ENCODE peak calls at places on chromosomes 1 and 21, in eight cellular contexts. One of them, this sample, is unnamed.
A peak's percentile ranks its signal among the peaks of the same experiment; 100 is the strongest.

GRCh38 chr1:16521288-16521583 is 7.2 kb upstream of the RNU1-1 start:
- DNase-seq in SHP77: no peak
- DNase-seq in activated CD8-positive, alpha-beta T cell treated with anti-CD3 and anti-CD28 coated beads, Interleukin-2, amount 10 ng/mL, durations not matched to agents 7 days and 5 days: no peak
- DNase-seq in stimulated activated CD8-positive, alpha-beta memory T cell treated with anti-CD3 and anti-CD28 coated beads, Interleukin-15, amount 100 ng/mL, for 4 hours: no peak
- DNase-seq in stimulated activated CD4-positive, alpha-beta T cell treated with anti-CD3 and anti-CD28 coated beads, Interleukin-12 subunit alpha, Interleukin-12 subunit beta, amount 100 ng/mL, for 48 hours: no peak
- DNase-seq in activated CD4-positive, alpha-beta T cell treated with anti-CD3 and anti-CD28 coated beads, Interleukin-2, amount 50 U/mL, for 1 hour: no peak
- DNase-seq in BJ: no peak
- DNase-seq in posterior vena cava: no peak
- DNase-seq in this sample: no peak

GRCh38 chr1:64745986-64746940 is 1.4 kb downstream of the RAVER2 start:
- DNase-seq in SHP77: no peak
- DNase-seq in activated CD8-positive, alpha-beta T cell treated with anti-CD3 and anti-CD28 coated beads, Interleukin-2, amount 10 ng/mL, durations not matched to agents 7 days and 5 days: no peak
- DNase-seq in stimulated activated CD8-positive, alpha-beta memory T cell treated with anti-CD3 and anti-CD28 coated beads, Interleukin-15, amount 100 ng/mL, for 4 hours: no peak
- DNase-seq in stimulated activated CD4-positive, alpha-beta T cell treated with anti-CD3 and anti-CD28 coated beads, Interleukin-12 subunit alpha, Interleukin-12 subunit beta, amount 100 ng/mL, for 48 hours: no peak
- DNase-seq in activated CD4-positive, alpha-beta T cell treated with anti-CD3 and anti-CD28 coated beads, Interleukin-2, amount 50 U/mL, for 1 hour: no peak
- DNase-seq in BJ: no peak
- DNase-seq in posterior vena cava: no peak
- DNase-seq in this sample: peak; percentile 17

GRCh38 chr1:62991152-62991551 is 207.2 kb downstream of the ATG4C start:
- DNase-seq in SHP77: no peak
- DNase-seq in activated CD8-positive, alpha-beta T cell treated with anti-CD3 and anti-CD28 coated beads, Interleukin-2, amount 10 ng/mL, durations not matched to agents 7 days and 5 days: no peak
- DNase-seq in stimulated activated CD8-positive, alpha-beta memory T cell treated with anti-CD3 and anti-CD28 coated beads, Interleukin-15, amount 100 ng/mL, for 4 hours: no peak
- DNase-seq in stimulated activated CD4-positive, alpha-beta T cell treated with anti-CD3 and anti-CD28 coated beads, Interleukin-12 subunit alpha, Interleukin-12 subunit beta, amount 100 ng/mL, for 48 hours: no peak
- DNase-seq in activated CD4-positive, alpha-beta T cell treated with anti-CD3 and anti-CD28 coated beads, Interleukin-2, amount 50 U/mL, for 1 hour: no peak
- DNase-seq in BJ: no peak
- DNase-seq in posterior vena cava: no peak
- DNase-seq in this sample: no peak

GRCh38 chr1:112686835-112687234 is 12.4 kb downstream of the MOV10 start:
- DNase-seq in SHP77: no peak
- DNase-seq in activated CD8-positive, alpha-beta T cell treated with anti-CD3 and anti-CD28 coated beads, Interleukin-2, amount 10 ng/mL, durations not matched to agents 7 days and 5 days: no peak
- DNase-seq in stimulated activated CD8-positive, alpha-beta memory T cell treated with anti-CD3 and anti-CD28 coated beads, Interleukin-15, amount 100 ng/mL, for 4 hours: no peak
- DNase-seq in stimulated activated CD4-positive, alpha-beta T cell treated with anti-CD3 and anti-CD28 coated beads, Interleukin-12 subunit alpha, Interleukin-12 subunit beta, amount 100 ng/mL, for 48 hours: no peak
- DNase-seq in activated CD4-positive, alpha-beta T cell treated with anti-CD3 and anti-CD28 coated beads, Interleukin-2, amount 50 U/mL, for 1 hour: no peak
- DNase-seq in BJ: no peak
- DNase-seq in posterior vena cava: no peak
- DNase-seq in this sample: no peak

GRCh38 chr1:65001238-65001792 is 35.0 kb upstream of the JAK1 start:
- DNase-seq in SHP77: no peak
- DNase-seq in activated CD8-positive, alpha-beta T cell treated with anti-CD3 and anti-CD28 coated beads, Interleukin-2, amount 10 ng/mL, durations not matched to agents 7 days and 5 days: peak; percentile 74
- DNase-seq in stimulated activated CD8-positive, alpha-beta memory T cell treated with anti-CD3 and anti-CD28 coated beads, Interleukin-15, amount 100 ng/mL, for 4 hours: peak; percentile 74
- DNase-seq in stimulated activated CD4-positive, alpha-beta T cell treated with anti-CD3 and anti-CD28 coated beads, Interleukin-12 subunit alpha, Interleukin-12 subunit beta, amount 100 ng/mL, for 48 hours: peak; percentile 64
- DNase-seq in activated CD4-positive, alpha-beta T cell treated with anti-CD3 and anti-CD28 coated beads, Interleukin-2, amount 50 U/mL, for 1 hour: peak; percentile 62
- DNase-seq in BJ: no peak
- DNase-seq in posterior vena cava: peak; percentile 97
- DNase-seq in this sample: no peak

GRCh38 chr21:44299085-44299457 is 782 bp upstream of the PFKL start:
- DNase-seq in SHP77: no peak
- DNase-seq in activated CD8-positive, alpha-beta T cell treated with anti-CD3 and anti-CD28 coated beads, Interleukin-2, amount 10 ng/mL, durations not matched to agents 7 days and 5 days: peak; percentile 51
- DNase-seq in stimulated activated CD8-positive, alpha-beta memory T cell treated with anti-CD3 and anti-CD28 coated beads, Interleukin-15, amount 100 ng/mL, for 4 hours: no peak
- DNase-seq in stimulated activated CD4-positive, alpha-beta T cell treated with anti-CD3 and anti-CD28 coated beads, Interleukin-12 subunit alpha, Interleukin-12 subunit beta, amount 100 ng/mL, for 48 hours: no peak
- DNase-seq in activated CD4-positive, alpha-beta T cell treated with anti-CD3 and anti-CD28 coated beads, Interleukin-2, amount 50 U/mL, for 1 hour: no peak
- DNase-seq in BJ: no peak
- DNase-seq in posterior vena cava: no peak
- DNase-seq in this sample: no peak

GRCh38 chr1:173302890-173303829 is 96.0 kb upstream of the TNFSF4 start:
- DNase-seq in SHP77: no peak
- DNase-seq in activated CD8-positive, alpha-beta T cell treated with anti-CD3 and anti-CD28 coated beads, Interleukin-2, amount 10 ng/mL, durations not matched to agents 7 days and 5 days: no peak
- DNase-seq in stimulated activated CD8-positive, alpha-beta memory T cell treated with anti-CD3 and anti-CD28 coated beads, Interleukin-15, amount 100 ng/mL, for 4 hours: no peak
- DNase-seq in stimulated activated CD4-positive, alpha-beta T cell treated with anti-CD3 and anti-CD28 coated beads, Interleukin-12 subunit alpha, Interleukin-12 subunit beta, amount 100 ng/mL, for 48 hours: no peak
- DNase-seq in activated CD4-positive, alpha-beta T cell treated with anti-CD3 and anti-CD28 coated beads, Interleukin-2, amount 50 U/mL, for 1 hour: no peak
- DNase-seq in BJ: no peak
- DNase-seq in posterior vena cava: no peak
- DNase-seq in this sample: no peak

GRCh38 chr1:87723193-87723592 is 394.5 kb downstream of the LMO4 start:
- DNase-seq in SHP77: no peak
- DNase-seq in activated CD8-positive, alpha-beta T cell treated with anti-CD3 and anti-CD28 coated beads, Interleukin-2, amount 10 ng/mL, durations not matched to agents 7 days and 5 days: no peak
- DNase-seq in stimulated activated CD8-positive, alpha-beta memory T cell treated with anti-CD3 and anti-CD28 coated beads, Interleukin-15, amount 100 ng/mL, for 4 hours: no peak
- DNase-seq in stimulated activated CD4-positive, alpha-beta T cell treated with anti-CD3 and anti-CD28 coated beads, Interleukin-12 subunit alpha, Interleukin-12 subunit beta, amount 100 ng/mL, for 48 hours: no peak
- DNase-seq in activated CD4-positive, alpha-beta T cell treated with anti-CD3 and anti-CD28 coated beads, Interleukin-2, amount 50 U/mL, for 1 hour: no peak
- DNase-seq in BJ: no peak
- DNase-seq in posterior vena cava: no peak
- DNase-seq in this sample: no peak

GRCh38 chr1:17573518-17574041 is 34.1 kb downstream of the ARHGEF10L start:
- DNase-seq in SHP77: no peak
- DNase-seq in activated CD8-positive, alpha-beta T cell treated with anti-CD3 and anti-CD28 coated beads, Interleukin-2, amount 10 ng/mL, durations not matched to agents 7 days and 5 days: no peak
- DNase-seq in stimulated activated CD8-positive, alpha-beta memory T cell treated with anti-CD3 and anti-CD28 coated beads, Interleukin-15, amount 100 ng/mL, for 4 hours: no peak
- DNase-seq in stimulated activated CD4-positive, alpha-beta T cell treated with anti-CD3 and anti-CD28 coated beads, Interleukin-12 subunit alpha, Interleukin-12 subunit beta, amount 100 ng/mL, for 48 hours: no peak
- DNase-seq in activated CD4-positive, alpha-beta T cell treated with anti-CD3 and anti-CD28 coated beads, Interleukin-2, amount 50 U/mL, for 1 hour: no peak
- DNase-seq in BJ: no peak
- DNase-seq in posterior vena cava: no peak
- DNase-seq in this sample: no peak

GRCh38 chr1:12078938-12079861 is 16.1 kb downstream of the TNFRSF8 start:
- DNase-seq in SHP77: peak; percentile 9
- DNase-seq in activated CD8-positive, alpha-beta T cell treated with anti-CD3 and anti-CD28 coated beads, Interleukin-2, amount 10 ng/mL, durations not matched to agents 7 days and 5 days: peak; percentile 55
- DNase-seq in stimulated activated CD8-positive, alpha-beta memory T cell treated with anti-CD3 and anti-CD28 coated beads, Interleukin-15, amount 100 ng/mL, for 4 hours: no peak
- DNase-seq in stimulated activated CD4-positive, alpha-beta T cell treated with anti-CD3 and anti-CD28 coated beads, Interleukin-12 subunit alpha, Interleukin-12 subunit beta, amount 100 ng/mL, for 48 hours: no peak
- DNase-seq in activated CD4-positive, alpha-beta T cell treated with anti-CD3 and anti-CD28 coated beads, Interleukin-2, amount 50 U/mL, for 1 hour: peak; percentile 28
- DNase-seq in BJ: no peak
- DNase-seq in posterior vena cava: peak; percentile 55
- DNase-seq in this sample: peak; percentile 66

GRCh38 chr1:117070124-117070523 is 10.0 kb downstream of the TTF2 start:
- DNase-seq in SHP77: no peak
- DNase-seq in activated CD8-positive, alpha-beta T cell treated with anti-CD3 and anti-CD28 coated beads, Interleukin-2, amount 10 ng/mL, durations not matched to agents 7 days and 5 days: no peak
- DNase-seq in stimulated activated CD8-positive, alpha-beta memory T cell treated with anti-CD3 and anti-CD28 coated beads, Interleukin-15, amount 100 ng/mL, for 4 hours: no peak
- DNase-seq in stimulated activated CD4-positive, alpha-beta T cell treated with anti-CD3 and anti-CD28 coated beads, Interleukin-12 subunit alpha, Interleukin-12 subunit beta, amount 100 ng/mL, for 48 hours: no peak
- DNase-seq in activated CD4-positive, alpha-beta T cell treated with anti-CD3 and anti-CD28 coated beads, Interleukin-2, amount 50 U/mL, for 1 hour: no peak
- DNase-seq in BJ: no peak
- DNase-seq in posterior vena cava: no peak
- DNase-seq in this sample: no peak

GRCh38 chr1:195897072-195897471 is 711.2 kb downstream of the KCNT2 start:
- DNase-seq in SHP77: no peak
- DNase-seq in activated CD8-positive, alpha-beta T cell treated with anti-CD3 and anti-CD28 coated beads, Interleukin-2, amount 10 ng/mL, durations not matched to agents 7 days and 5 days: no peak
- DNase-seq in stimulated activated CD8-positive, alpha-beta memory T cell treated with anti-CD3 and anti-CD28 coated beads, Interleukin-15, amount 100 ng/mL, for 4 hours: no peak
- DNase-seq in stimulated activated CD4-positive, alpha-beta T cell treated with anti-CD3 and anti-CD28 coated beads, Interleukin-12 subunit alpha, Interleukin-12 subunit beta, amount 100 ng/mL, for 48 hours: no peak
- DNase-seq in activated CD4-positive, alpha-beta T cell treated with anti-CD3 and anti-CD28 coated beads, Interleukin-2, amount 50 U/mL, for 1 hour: no peak
- DNase-seq in BJ: no peak
- DNase-seq in posterior vena cava: no peak
- DNase-seq in this sample: no peak

GRCh38 chr1:228416217-228416971 is at the start of gene TRIM17:
- DNase-seq in SHP77: no peak
- DNase-seq in activated CD8-positive, alpha-beta T cell treated with anti-CD3 and anti-CD28 coated beads, Interleukin-2, amount 10 ng/mL, durations not matched to agents 7 days and 5 days: peak; percentile 61
- DNase-seq in stimulated activated CD8-positive, alpha-beta memory T cell treated with anti-CD3 and anti-CD28 coated beads, Interleukin-15, amount 100 ng/mL, for 4 hours: no peak
- DNase-seq in stimulated activated CD4-positive, alpha-beta T cell treated with anti-CD3 and anti-CD28 coated beads, Interleukin-12 subunit alpha, Interleukin-12 subunit beta, amount 100 ng/mL, for 48 hours: peak; percentile 11
- DNase-seq in activated CD4-positive, alpha-beta T cell treated with anti-CD3 and anti-CD28 coated beads, Interleukin-2, amount 50 U/mL, for 1 hour: peak; percentile 40
- DNase-seq in BJ: no peak
- DNase-seq in posterior vena cava: peak; percentile 79
- DNase-seq in this sample: no peak

GRCh38 chr1:117059334-117059677 is 820 bp upstream of the TTF2 start:
- DNase-seq in SHP77: peak; percentile 74
- DNase-seq in activated CD8-positive, alpha-beta T cell treated with anti-CD3 and anti-CD28 coated beads, Interleukin-2, amount 10 ng/mL, durations not matched to agents 7 days and 5 days: peak; percentile 89
- DNase-seq in stimulated activated CD8-positive, alpha-beta memory T cell treated with anti-CD3 and anti-CD28 coated beads, Interleukin-15, amount 100 ng/mL, for 4 hours: peak; percentile 36
- DNase-seq in stimulated activated CD4-positive, alpha-beta T cell treated with anti-CD3 and anti-CD28 coated beads, Interleukin-12 subunit alpha, Interleukin-12 subunit beta, amount 100 ng/mL, for 48 hours: peak; percentile 54
- DNase-seq in activated CD4-positive, alpha-beta T cell treated with anti-CD3 and anti-CD28 coated beads, Interleukin-2, amount 50 U/mL, for 1 hour: peak; percentile 62
- DNase-seq in BJ: no peak
- DNase-seq in posterior vena cava: no peak
- DNase-seq in this sample: no peak

GRCh38 chr1:24720152-24720551 is 25.1 kb upstream of the CLIC4 start:
- DNase-seq in SHP77: no peak
- DNase-seq in activated CD8-positive, alpha-beta T cell treated with anti-CD3 and anti-CD28 coated beads, Interleukin-2, amount 10 ng/mL, durations not matched to agents 7 days and 5 days: no peak
- DNase-seq in stimulated activated CD8-positive, alpha-beta memory T cell treated with anti-CD3 and anti-CD28 coated beads, Interleukin-15, amount 100 ng/mL, for 4 hours: no peak
- DNase-seq in stimulated activated CD4-positive, alpha-beta T cell treated with anti-CD3 and anti-CD28 coated beads, Interleukin-12 subunit alpha, Interleukin-12 subunit beta, amount 100 ng/mL, for 48 hours: no peak
- DNase-seq in activated CD4-positive, alpha-beta T cell treated with anti-CD3 and anti-CD28 coated beads, Interleukin-2, amount 50 U/mL, for 1 hour: no peak
- DNase-seq in BJ: no peak
- DNase-seq in posterior vena cava: peak; percentile 96
- DNase-seq in this sample: peak; percentile 49

GRCh38 chr1:91597215-91597614 is 96.6 kb downstream of the CDC7 start:
- DNase-seq in SHP77: no peak
- DNase-seq in activated CD8-positive, alpha-beta T cell treated with anti-CD3 and anti-CD28 coated beads, Interleukin-2, amount 10 ng/mL, durations not matched to agents 7 days and 5 days: no peak
- DNase-seq in stimulated activated CD8-positive, alpha-beta memory T cell treated with anti-CD3 and anti-CD28 coated beads, Interleukin-15, amount 100 ng/mL, for 4 hours: no peak
- DNase-seq in stimulated activated CD4-positive, alpha-beta T cell treated with anti-CD3 and anti-CD28 coated beads, Interleukin-12 subunit alpha, Interleukin-12 subunit beta, amount 100 ng/mL, for 48 hours: no peak
- DNase-seq in activated CD4-positive, alpha-beta T cell treated with anti-CD3 and anti-CD28 coated beads, Interleukin-2, amount 50 U/mL, for 1 hour: no peak
- DNase-seq in BJ: no peak
- DNase-seq in posterior vena cava: no peak
- DNase-seq in this sample: no peak

GRCh38 chr1:205714190-205714905 is 34.0 kb upstream of the SLC45A3 start:
- DNase-seq in SHP77: no peak
- DNase-seq in activated CD8-positive, alpha-beta T cell treated with anti-CD3 and anti-CD28 coated beads, Interleukin-2, amount 10 ng/mL, durations not matched to agents 7 days and 5 days: no peak
- DNase-seq in stimulated activated CD8-positive, alpha-beta memory T cell treated with anti-CD3 and anti-CD28 coated beads, Interleukin-15, amount 100 ng/mL, for 4 hours: no peak
- DNase-seq in stimulated activated CD4-positive, alpha-beta T cell treated with anti-CD3 and anti-CD28 coated beads, Interleukin-12 subunit alpha, Interleukin-12 subunit beta, amount 100 ng/mL, for 48 hours: no peak
- DNase-seq in activated CD4-positive, alpha-beta T cell treated with anti-CD3 and anti-CD28 coated beads, Interleukin-2, amount 50 U/mL, for 1 hour: no peak
- DNase-seq in BJ: peak; percentile 18
- DNase-seq in posterior vena cava: no peak
- DNase-seq in this sample: no peak

GRCh38 chr1:15835205-15835740 is 12.2 kb upstream of the SPEN start:
- DNase-seq in SHP77: no peak
- DNase-seq in activated CD8-positive, alpha-beta T cell treated with anti-CD3 and anti-CD28 coated beads, Interleukin-2, amount 10 ng/mL, durations not matched to agents 7 days and 5 days: peak; percentile 56
- DNase-seq in stimulated activated CD8-positive, alpha-beta memory T cell treated with anti-CD3 and anti-CD28 coated beads, Interleukin-15, amount 100 ng/mL, for 4 hours: no peak
- DNase-seq in stimulated activated CD4-positive, alpha-beta T cell treated with anti-CD3 and anti-CD28 coated beads, Interleukin-12 subunit alpha, Interleukin-12 subunit beta, amount 100 ng/mL, for 48 hours: peak; percentile 23
- DNase-seq in activated CD4-positive, alpha-beta T cell treated with anti-CD3 and anti-CD28 coated beads, Interleukin-2, amount 50 U/mL, for 1 hour: no peak
- DNase-seq in BJ: no peak
- DNase-seq in posterior vena cava: no peak
- DNase-seq in this sample: no peak

GRCh38 chr1:216325336-216325735 is 97.9 kb downstream of the USH2A start:
- DNase-seq in SHP77: no peak
- DNase-seq in activated CD8-positive, alpha-beta T cell treated with anti-CD3 and anti-CD28 coated beads, Interleukin-2, amount 10 ng/mL, durations not matched to agents 7 days and 5 days: no peak
- DNase-seq in stimulated activated CD8-positive, alpha-beta memory T cell treated with anti-CD3 and anti-CD28 coated beads, Interleukin-15, amount 100 ng/mL, for 4 hours: no peak
- DNase-seq in stimulated activated CD4-positive, alpha-beta T cell treated with anti-CD3 and anti-CD28 coated beads, Interleukin-12 subunit alpha, Interleukin-12 subunit beta, amount 100 ng/mL, for 48 hours: no peak
- DNase-seq in activated CD4-positive, alpha-beta T cell treated with anti-CD3 and anti-CD28 coated beads, Interleukin-2, amount 50 U/mL, for 1 hour: no peak
- DNase-seq in BJ: no peak
- DNase-seq in posterior vena cava: no peak
- DNase-seq in this sample: no peak

GRCh38 chr1:44696789-44697188 is 22.3 kb downstream of the ARMH1 start:
- DNase-seq in SHP77: no peak
- DNase-seq in activated CD8-positive, alpha-beta T cell treated with anti-CD3 and anti-CD28 coated beads, Interleukin-2, amount 10 ng/mL, durations not matched to agents 7 days and 5 days: peak; percentile 71
- DNase-seq in stimulated activated CD8-positive, alpha-beta memory T cell treated with anti-CD3 and anti-CD28 coated beads, Interleukin-15, amount 100 ng/mL, for 4 hours: no peak
- DNase-seq in stimulated activated CD4-positive, alpha-beta T cell treated with anti-CD3 and anti-CD28 coated beads, Interleukin-12 subunit alpha, Interleukin-12 subunit beta, amount 100 ng/mL, for 48 hours: no peak
- DNase-seq in activated CD4-positive, alpha-beta T cell treated with anti-CD3 and anti-CD28 coated beads, Interleukin-2, amount 50 U/mL, for 1 hour: peak; percentile 16
- DNase-seq in BJ: no peak
- DNase-seq in posterior vena cava: no peak
- DNase-seq in this sample: no peak

GRCh38 chr1:57007472-57007871 is 41.7 kb upstream of the C8B start:
- DNase-seq in SHP77: no peak
- DNase-seq in activated CD8-positive, alpha-beta T cell treated with anti-CD3 and anti-CD28 coated beads, Interleukin-2, amount 10 ng/mL, durations not matched to agents 7 days and 5 days: no peak
- DNase-seq in stimulated activated CD8-positive, alpha-beta memory T cell treated with anti-CD3 and anti-CD28 coated beads, Interleukin-15, amount 100 ng/mL, for 4 hours: no peak
- DNase-seq in stimulated activated CD4-positive, alpha-beta T cell treated with anti-CD3 and anti-CD28 coated beads, Interleukin-12 subunit alpha, Interleukin-12 subunit beta, amount 100 ng/mL, for 48 hours: no peak
- DNase-seq in activated CD4-positive, alpha-beta T cell treated with anti-CD3 and anti-CD28 coated beads, Interleukin-2, amount 50 U/mL, for 1 hour: no peak
- DNase-seq in BJ: no peak
- DNase-seq in posterior vena cava: no peak
- DNase-seq in this sample: no peak

GRCh38 chr1:220067246-220068204 is 21.2 kb upstream of the EPRS1 start:
- DNase-seq in SHP77: no peak
- DNase-seq in activated CD8-positive, alpha-beta T cell treated with anti-CD3 and anti-CD28 coated beads, Interleukin-2, amount 10 ng/mL, durations not matched to agents 7 days and 5 days: no peak
- DNase-seq in stimulated activated CD8-positive, alpha-beta memory T cell treated with anti-CD3 and anti-CD28 coated beads, Interleukin-15, amount 100 ng/mL, for 4 hours: no peak
- DNase-seq in stimulated activated CD4-positive, alpha-beta T cell treated with anti-CD3 and anti-CD28 coated beads, Interleukin-12 subunit alpha, Interleukin-12 subunit beta, amount 100 ng/mL, for 48 hours: no peak
- DNase-seq in activated CD4-positive, alpha-beta T cell treated with anti-CD3 and anti-CD28 coated beads, Interleukin-2, amount 50 U/mL, for 1 hour: no peak
- DNase-seq in BJ: no peak
- DNase-seq in posterior vena cava: no peak
- DNase-seq in this sample: no peak

GRCh38 chr1:222918746-222919477 is 104.1 kb downstream of the DISP1 start:
- DNase-seq in SHP77: no peak
- DNase-seq in activated CD8-positive, alpha-beta T cell treated with anti-CD3 and anti-CD28 coated beads, Interleukin-2, amount 10 ng/mL, durations not matched to agents 7 days and 5 days: no peak
- DNase-seq in stimulated activated CD8-positive, alpha-beta memory T cell treated with anti-CD3 and anti-CD28 coated beads, Interleukin-15, amount 100 ng/mL, for 4 hours: no peak
- DNase-seq in stimulated activated CD4-positive, alpha-beta T cell treated with anti-CD3 and anti-CD28 coated beads, Interleukin-12 subunit alpha, Interleukin-12 subunit beta, amount 100 ng/mL, for 48 hours: no peak
- DNase-seq in activated CD4-positive, alpha-beta T cell treated with anti-CD3 and anti-CD28 coated beads, Interleukin-2, amount 50 U/mL, for 1 hour: no peak
- DNase-seq in BJ: no peak
- DNase-seq in posterior vena cava: no peak
- DNase-seq in this sample: no peak

GRCh38 chr1:74235153-74235552 is at the start of gene TNNI3K:
- DNase-seq in SHP77: no peak
- DNase-seq in activated CD8-positive, alpha-beta T cell treated with anti-CD3 and anti-CD28 coated beads, Interleukin-2, amount 10 ng/mL, durations not matched to agents 7 days and 5 days: no peak
- DNase-seq in stimulated activated CD8-positive, alpha-beta memory T cell treated with anti-CD3 and anti-CD28 coated beads, Interleukin-15, amount 100 ng/mL, for 4 hours: no peak
- DNase-seq in stimulated activated CD4-positive, alpha-beta T cell treated with anti-CD3 and anti-CD28 coated beads, Interleukin-12 subunit alpha, Interleukin-12 subunit beta, amount 100 ng/mL, for 48 hours: no peak
- DNase-seq in activated CD4-positive, alpha-beta T cell treated with anti-CD3 and anti-CD28 coated beads, Interleukin-2, amount 50 U/mL, for 1 hour: no peak
- DNase-seq in BJ: no peak
- DNase-seq in posterior vena cava: no peak
- DNase-seq in this sample: no peak

GRCh38 chr1:233331676-233332519 is 4.4 kb downstream of the MAP3K21 start:
- DNase-seq in SHP77: no peak
- DNase-seq in activated CD8-positive, alpha-beta T cell treated with anti-CD3 and anti-CD28 coated beads, Interleukin-2, amount 10 ng/mL, durations not matched to agents 7 days and 5 days: no peak
- DNase-seq in stimulated activated CD8-positive, alpha-beta memory T cell treated with anti-CD3 and anti-CD28 coated beads, Interleukin-15, amount 100 ng/mL, for 4 hours: no peak
- DNase-seq in stimulated activated CD4-positive, alpha-beta T cell treated with anti-CD3 and anti-CD28 coated beads, Interleukin-12 subunit alpha, Interleukin-12 subunit beta, amount 100 ng/mL, for 48 hours: no peak
- DNase-seq in activated CD4-positive, alpha-beta T cell treated with anti-CD3 and anti-CD28 coated beads, Interleukin-2, amount 50 U/mL, for 1 hour: no peak
- DNase-seq in BJ: no peak
- DNase-seq in posterior vena cava: no peak
- DNase-seq in this sample: no peak

GRCh38 chr1:10939654-10940450 is 72.6 kb upstream of the TARDBP start:
- DNase-seq in SHP77: no peak
- DNase-seq in activated CD8-positive, alpha-beta T cell treated with anti-CD3 and anti-CD28 coated beads, Interleukin-2, amount 10 ng/mL, durations not matched to agents 7 days and 5 days: peak; percentile 66
- DNase-seq in stimulated activated CD8-positive, alpha-beta memory T cell treated with anti-CD3 and anti-CD28 coated beads, Interleukin-15, amount 100 ng/mL, for 4 hours: peak; percentile 42
- DNase-seq in stimulated activated CD4-positive, alpha-beta T cell treated with anti-CD3 and anti-CD28 coated beads, Interleukin-12 subunit alpha, Interleukin-12 subunit beta, amount 100 ng/mL, for 48 hours: peak; percentile 58
- DNase-seq in activated CD4-positive, alpha-beta T cell treated with anti-CD3 and anti-CD28 coated beads, Interleukin-2, amount 50 U/mL, for 1 hour: no peak
- DNase-seq in BJ: no peak
- DNase-seq in posterior vena cava: no peak
- DNase-seq in this sample: peak; percentile 42

GRCh38 chr1:116951175-116951935 is 41.6 kb downstream of the PTGFRN start:
- DNase-seq in SHP77: no peak
- DNase-seq in activated CD8-positive, alpha-beta T cell treated with anti-CD3 and anti-CD28 coated beads, Interleukin-2, amount 10 ng/mL, durations not matched to agents 7 days and 5 days: no peak
- DNase-seq in stimulated activated CD8-positive, alpha-beta memory T cell treated with anti-CD3 and anti-CD28 coated beads, Interleukin-15, amount 100 ng/mL, for 4 hours: no peak
- DNase-seq in stimulated activated CD4-positive, alpha-beta T cell treated with anti-CD3 and anti-CD28 coated beads, Interleukin-12 subunit alpha, Interleukin-12 subunit beta, amount 100 ng/mL, for 48 hours: no peak
- DNase-seq in activated CD4-positive, alpha-beta T cell treated with anti-CD3 and anti-CD28 coated beads, Interleukin-2, amount 50 U/mL, for 1 hour: no peak
- DNase-seq in BJ: peak; percentile 18
- DNase-seq in posterior vena cava: peak; percentile 83
- DNase-seq in this sample: peak; percentile 25

GRCh38 chr1:27593341-27594326 is 10.3 kb downstream of the AHDC1 start:
- DNase-seq in SHP77: no peak
- DNase-seq in activated CD8-positive, alpha-beta T cell treated with anti-CD3 and anti-CD28 coated beads, Interleukin-2, amount 10 ng/mL, durations not matched to agents 7 days and 5 days: no peak
- DNase-seq in stimulated activated CD8-positive, alpha-beta memory T cell treated with anti-CD3 and anti-CD28 coated beads, Interleukin-15, amount 100 ng/mL, for 4 hours: no peak
- DNase-seq in stimulated activated CD4-positive, alpha-beta T cell treated with anti-CD3 and anti-CD28 coated beads, Interleukin-12 subunit alpha, Interleukin-12 subunit beta, amount 100 ng/mL, for 48 hours: no peak
- DNase-seq in activated CD4-positive, alpha-beta T cell treated with anti-CD3 and anti-CD28 coated beads, Interleukin-2, amount 50 U/mL, for 1 hour: no peak
- DNase-seq in BJ: no peak
- DNase-seq in posterior vena cava: no peak
- DNase-seq in this sample: peak; percentile 41

This sample was measured in SJCRH30.